ENCODE peak calls at places on chromosomes 1 and 21, in six cellular contexts. K, V, X, G, T and R are unnamed samples.

GRCh38 chr21:33419538-33420123 is 16.4 kb downstream of the IFNGR2 start:
- DNase-seq in K (no peak), V (no peak), X (no peak), G (no peak), T (no peak), R (no peak)

GRCh38 chr1:44151332-44151731 is 9.9 kb upstream of the KLF18 start:
- DNase-seq in K (no peak), V (peak), X (no peak), G (no peak), T (no peak), R (no peak)

GRCh38 chr1:88763649-88764406 is 79.8 kb downstream of the PKN2 start:
- DNase-seq in K (no peak), V (no peak), X (no peak), G (no peak), T (no peak), R (no peak)

GRCh38 chr1:161082996-161083742 is 6.2 kb downstream of the NECTIN4 start:
- DNase-seq in K (peak), V (peak), X (no peak), G (no peak), T (no peak), R (no peak)

GRCh38 chr1:223727541-223727940 is 15.2 kb downstream of the CAPN2 start:
- DNase-seq in K (no peak), V (no peak), X (no peak), G (no peak), T (no peak), R (no peak)

GRCh38 chr1:59393211-59394180 is 96.6 kb downstream of the FGGY start:
- DNase-seq in K (peak), V (peak), X (no peak), G (no peak), T (peak), R (peak)

GRCh38 chr1:20528221-20528620 is 20.3 kb upstream of the MUL1 start:
- DNase-seq in K (no peak), V (no peak), X (no peak), G (no peak), T (peak), R (no peak)

GRCh38 chr1:156816561-156817328 is at the start of gene SH2D2A:
- DNase-seq in K (peak), V (peak), X (peak), G (no peak), T (no peak), R (peak)

GRCh38 chr21:42836767-42837301 is 42.5 kb downstream of the WDR4 start:
- DNase-seq in K (no peak), V (no peak), X (peak), G (no peak), T (no peak), R (peak)

GRCh38 chr1:119912963-119913362 is 16.6 kb upstream of the ADAM30 start:
- DNase-seq in K (no peak), V (no peak), X (no peak), G (no peak), T (no peak), R (peak)

GRCh38 chr21:46093668-46094400 is 4.1 kb upstream of the COL6A2 start:
- DNase-seq in K (no peak), V (no peak), X (peak), G (peak), T (no peak), R (peak)

GRCh38 chr1:59332983-59333382 is 36.1 kb downstream of the FGGY start:
- DNase-seq in K (no peak), V (no peak), X (no peak), G (no peak), T (no peak), R (peak)

GRCh38 chr1:86487131-86487804 is 18.5 kb downstream of the CLCA1 start:
- DNase-seq in K (no peak), V (no peak), X (no peak), G (no peak), T (no peak), R (peak)

GRCh38 chr1:23152966-23153684 is 15.5 kb downstream of the LUZP1 start:
- DNase-seq in K (no peak), V (no peak), X (no peak), G (no peak), T (peak), R (no peak)

GRCh38 chr1:223224465-223224864 is 81.4 kb upstream of the TLR5 start:
- DNase-seq in K (no peak), V (peak), X (no peak), G (peak), T (peak), R (no peak)

GRCh38 chr21:33058468-33059318 is 11.2 kb upstream of the OLIG1 start:
- DNase-seq in K (no peak), V (no peak), X (no peak), G (no peak), T (no peak), R (no peak)

GRCh38 chr1:230710543-230710904 is 3.4 kb downstream of the AGT start:
- DNase-seq in K (no peak), V (no peak), X (no peak), G (no peak), T (no peak), R (no peak)

GRCh38 chr1:86704972-86705632 is 726 bp downstream of the SH3GLB1 start:
- DNase-seq in K (peak), V (peak), X (no peak), G (no peak), T (peak), R (peak)

GRCh38 chr1:43143441-43143888 is 28.6 kb downstream of the EBNA1BP2 start:
- DNase-seq in K (no peak), V (peak), X (no peak), G (no peak), T (peak), R (no peak)

GRCh38 chr21:31908106-31909031 is 35.5 kb downstream of the HUNK start:
- DNase-seq in K (peak), V (no peak), X (no peak), G (peak), T (peak), R (no peak)

GRCh38 chr1:42931108-42931539 is 27.5 kb downstream of the SLC2A1 start:
- DNase-seq in K (peak), V (peak), X (peak), G (no peak), T (peak), R (no peak)

GRCh38 chr1:41980872-41981653 is 62.3 kb upstream of the HIVEP3 start:
- DNase-seq in K (no peak), V (no peak), X (no peak), G (peak), T (peak), R (peak)

GRCh38 chr1:89975540-89976125 is 19.3 kb upstream of the ZNF326 start:
- DNase-seq in K (no peak), V (peak), X (no peak), G (no peak), T (no peak), R (no peak)

GRCh38 chr1:86430376-86430775 is 6.4 kb downstream of the CLCA2 start:
- DNase-seq in K (no peak), V (no peak), X (no peak), G (no peak), T (no peak), R (no peak)

GRCh38 chr1:91803847-91804545 is 82.0 kb downstream of the TGFBR3 start:
- DNase-seq in K (peak), V (peak), X (no peak), G (no peak), T (no peak), R (no peak)

DNA sequence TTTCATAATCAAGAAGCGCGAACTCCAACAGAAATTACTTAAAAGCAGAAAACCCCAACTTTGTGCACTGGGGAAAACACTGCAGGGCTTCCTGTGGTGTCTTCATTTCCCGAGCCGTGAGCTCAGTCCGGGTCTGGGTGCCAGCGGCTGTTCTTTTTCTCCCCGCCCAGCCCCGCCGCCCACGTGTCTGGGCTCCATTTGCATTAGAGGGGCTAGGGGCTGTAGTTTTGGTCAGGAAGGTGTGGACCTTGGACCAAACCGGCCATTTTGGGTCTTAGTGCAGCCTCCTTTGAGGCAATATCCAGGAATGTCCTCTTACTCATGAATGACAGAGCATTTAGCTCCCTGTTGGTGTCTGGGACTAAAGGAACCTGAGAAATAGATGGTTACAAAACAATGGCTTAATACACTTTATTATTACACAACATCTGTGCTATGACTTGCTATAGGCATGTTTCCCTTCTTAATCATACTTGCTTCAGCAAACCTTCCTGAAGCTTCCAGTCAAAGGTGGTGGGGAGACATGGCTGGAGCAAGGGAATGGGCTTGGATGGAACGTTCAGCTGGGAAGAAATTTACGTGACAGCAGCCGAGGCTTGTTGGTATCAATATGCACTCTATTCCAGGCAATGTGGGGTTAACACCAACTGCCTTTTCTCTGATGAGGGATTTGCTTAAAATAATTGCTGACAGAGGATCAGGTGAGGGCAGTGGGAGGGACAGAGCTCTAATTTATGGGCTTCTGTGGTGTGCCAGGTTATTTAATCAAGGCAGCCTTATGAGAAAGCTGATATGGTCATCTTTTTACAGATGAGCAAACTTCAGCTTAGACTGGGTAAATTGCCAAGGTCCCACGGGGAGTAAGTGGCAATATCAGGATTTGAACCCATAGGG is 1.1 kb downstream of the AGTRAP start:
- DNase-seq in K (peak), V (peak), X (peak), G (no peak), T (peak), R (peak)
- TF ChIP-seq POLR2AphosphoS5 in K (peak), V (no peak), X (peak), G (peak), T (peak), R (peak)

GRCh38 chr1:12028248-12028647 is 8.9 kb downstream of the MIIP start:
- DNase-seq in K (no peak), V (no peak), X (no peak), G (no peak), T (no peak), R (no peak)
- H3K27ac ChIP-seq in K (no peak), V (no peak), X (no peak), G (no peak), T (no peak), R (no peak)

GRCh38 chr1:21834666-21835065 is 22.6 kb downstream of the LDLRAD2 start:
- DNase-seq in K (no peak), V (no peak), X (no peak), G (no peak), T (no peak), R (no peak)

GRCh38 chr1:21834094-21834493 is 22.0 kb downstream of the LDLRAD2 start:
- DNase-seq in K (no peak), V (no peak), X (no peak), G (no peak), T (no peak), R (no peak)

GRCh38 chr1:21831454-21831970 is 19.4 kb downstream of the LDLRAD2 start:
- DNase-seq in K (no peak), V (no peak), X (no peak), G (no peak), T (no peak), R (no peak)

GRCh38 chr1:21836010-21836409 is 23.9 kb downstream of the LDLRAD2 start:
- DNase-seq in K (no peak), V (no peak), X (no peak), G (no peak), T (no peak), R (no peak)

GRCh38 chr1:21833392-21833976 is 21.4 kb downstream of the LDLRAD2 start:
- DNase-seq in K (no peak), V (no peak), X (no peak), G (no peak), T (no peak), R (no peak)
- TF ChIP-seq CTCF in K (no peak), V (no peak), X (no peak), G (no peak), T (no peak), R (no peak)

GRCh38 chr1:117096871-117097842 is 24.4 kb downstream of the TRIM45 start:
- DNase-seq in K (no peak), V (no peak), X (no peak), G (no peak), T (no peak), R (no peak)

GRCh38 chr1:117093870-117094621 is 27.5 kb downstream of the TRIM45 start:
- DNase-seq in K (no peak), V (peak), X (no peak), G (no peak), T (peak), R (no peak)

GRCh38 chr1:117095237-117095636 is 26.3 kb downstream of the TRIM45 start:
- DNase-seq in K (no peak), V (no peak), X (no peak), G (no peak), T (no peak), R (no peak)

GRCh38 chr1:117092594-117092993 is 29.0 kb downstream of the TRIM45 start:
- DNase-seq in K (no peak), V (no peak), X (no peak), G (no peak), T (no peak), R (no peak)

GRCh38 chr1:117093091-117093534 is 28.4 kb downstream of the TRIM45 start:
- DNase-seq in K (peak), V (peak), X (no peak), G (no peak), T (peak), R (no peak)
- TF ChIP-seq POLR2AphosphoS5 in K (peak), V (peak), X (no peak), G (peak), T (no peak), R (peak)

GRCh38 chr1:78427506-78427905 is 63.3 kb upstream of the PTGFR start:
- DNase-seq in K (no peak), V (no peak), X (no peak), G (no peak), T (no peak), R (no peak)
- H3K27ac ChIP-seq in K (no peak), V (no peak), X (no peak), G (no peak), T (no peak), R (no peak)

GRCh38 chr1:233373226-233373625 is 45.7 kb downstream of the MAP3K21 start:
- DNase-seq in K (no peak), V (no peak), X (no peak), G (no peak), T (no peak), R (no peak)

GRCh38 chr1:233372218-233373125 is 44.9 kb downstream of the MAP3K21 start:
- DNase-seq in K (no peak), V (no peak), X (no peak), G (no peak), T (no peak), R (no peak)

GRCh38 chr1:233379869-233380438 is 52.4 kb downstream of the MAP3K21 start:
- DNase-seq in K (no peak), V (no peak), X (no peak), G (no peak), T (no peak), R (no peak)

GRCh38 chr1:233375653-233376052 is 48.1 kb downstream of the MAP3K21 start:
- DNase-seq in K (no peak), V (no peak), X (no peak), G (no peak), T (no peak), R (no peak)

GRCh38 chr1:233376711-233377110 is 49.2 kb downstream of the MAP3K21 start:
- DNase-seq in K (no peak), V (no peak), X (no peak), G (no peak), T (no peak), R (no peak)
- TF ChIP-seq CTCF in K (no peak), V (no peak), X (no peak), G (no peak), T (peak), R (no peak)

GRCh38 chr1:225654688-225655508 is 2.0 kb upstream of the ENAH start:
- DNase-seq in K (no peak), V (no peak), X (no peak), G (no peak), T (no peak), R (no peak)

GRCh38 chr1:225655509-225656258 is 2.8 kb upstream of the ENAH start:
- DNase-seq in K (peak), V (no peak), X (no peak), G (no peak), T (peak), R (peak)

GRCh38 chr1:225658041-225658440 is 5.1 kb upstream of the ENAH start:
- DNase-seq in K (no peak), V (no peak), X (no peak), G (no peak), T (no peak), R (no peak)

GRCh38 chr1:225660544-225660946 is 7.6 kb upstream of the ENAH start:
- DNase-seq in K (no peak), V (no peak), X (no peak), G (no peak), T (no peak), R (no peak)

DNA sequence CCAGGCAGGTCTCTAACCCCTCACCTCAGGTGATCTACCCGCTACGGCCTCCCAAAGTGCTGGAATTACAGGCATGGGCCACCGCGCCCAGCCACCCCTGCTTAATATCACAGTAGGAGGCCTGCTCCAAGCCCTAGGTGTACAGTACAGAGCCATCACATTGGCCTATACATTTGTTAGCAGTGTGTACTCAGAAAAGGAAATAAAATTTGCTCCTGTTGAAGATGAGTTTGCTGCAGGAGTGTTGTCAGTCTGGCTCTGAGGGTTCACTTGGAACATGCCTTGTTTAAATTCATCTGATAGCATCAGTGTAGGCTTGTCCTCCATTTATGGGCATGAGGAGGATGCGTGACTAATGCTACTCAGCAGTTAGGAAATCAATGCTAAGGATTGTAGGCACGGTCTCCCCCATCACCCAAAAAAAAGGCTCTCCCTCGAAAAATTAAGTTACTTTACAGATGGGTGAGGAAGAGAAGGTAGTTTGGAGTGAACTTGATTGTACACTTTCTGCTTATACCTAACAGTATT is 4.6 kb upstream of the ENAH start:
- DNase-seq in K (no peak), V (no peak), X (no peak), G (no peak), T (no peak), R (no peak)
- TF ChIP-seq POLR2AphosphoS5 in K (no peak), V (no peak), X (no peak), G (peak), T (no peak), R (peak)

DNA sequence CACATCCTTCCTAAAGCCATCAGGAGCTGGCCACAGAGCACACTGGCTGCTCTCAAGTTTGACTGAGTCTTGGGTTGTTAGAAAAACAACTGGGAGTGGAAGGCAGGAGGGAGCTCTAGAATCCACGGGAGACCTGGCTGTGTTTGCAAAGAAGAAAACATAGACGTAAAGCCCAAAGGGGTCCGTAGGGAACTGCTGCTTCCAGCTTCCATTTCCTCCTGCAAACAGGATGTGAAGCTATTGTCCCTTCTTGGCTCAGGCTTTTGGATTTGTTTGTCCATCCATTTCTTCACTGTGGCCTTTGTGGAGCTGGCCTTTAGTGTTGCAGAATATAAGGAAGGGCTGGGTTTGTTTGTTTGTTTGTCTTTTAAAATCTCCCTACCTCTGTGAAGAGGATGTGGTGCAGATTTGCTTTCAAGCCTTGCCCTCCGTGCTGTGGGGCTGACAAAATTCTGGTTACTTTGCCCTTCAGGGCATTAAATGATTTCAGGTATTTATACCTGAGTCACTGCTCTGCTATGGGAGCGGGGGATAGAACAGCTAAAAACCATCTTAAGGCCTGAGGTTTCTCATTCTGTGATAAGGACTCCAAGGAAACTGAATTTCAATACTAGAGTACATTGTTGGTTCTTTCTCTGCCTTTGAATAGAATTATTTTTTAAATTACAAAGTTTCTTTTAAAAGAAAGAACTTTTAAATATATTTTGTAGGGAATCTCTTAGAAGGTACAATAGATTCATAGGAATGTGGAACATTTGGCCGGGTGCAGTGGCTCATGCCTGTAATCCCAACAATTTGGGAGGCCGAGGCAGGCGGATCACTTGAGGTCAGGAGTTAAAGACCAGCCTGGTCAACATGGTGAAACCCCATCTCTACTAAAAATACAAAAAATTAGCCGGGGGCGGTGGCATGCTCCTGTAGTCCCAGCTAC is 74.3 kb downstream of the MPZL1 start:
- DNase-seq in K (no peak), V (no peak), X (no peak), G (no peak), T (peak), R (peak)
- H3K27ac ChIP-seq in K (peak), V (no peak), X (peak), G (peak), T (peak), R (peak)

DNA sequence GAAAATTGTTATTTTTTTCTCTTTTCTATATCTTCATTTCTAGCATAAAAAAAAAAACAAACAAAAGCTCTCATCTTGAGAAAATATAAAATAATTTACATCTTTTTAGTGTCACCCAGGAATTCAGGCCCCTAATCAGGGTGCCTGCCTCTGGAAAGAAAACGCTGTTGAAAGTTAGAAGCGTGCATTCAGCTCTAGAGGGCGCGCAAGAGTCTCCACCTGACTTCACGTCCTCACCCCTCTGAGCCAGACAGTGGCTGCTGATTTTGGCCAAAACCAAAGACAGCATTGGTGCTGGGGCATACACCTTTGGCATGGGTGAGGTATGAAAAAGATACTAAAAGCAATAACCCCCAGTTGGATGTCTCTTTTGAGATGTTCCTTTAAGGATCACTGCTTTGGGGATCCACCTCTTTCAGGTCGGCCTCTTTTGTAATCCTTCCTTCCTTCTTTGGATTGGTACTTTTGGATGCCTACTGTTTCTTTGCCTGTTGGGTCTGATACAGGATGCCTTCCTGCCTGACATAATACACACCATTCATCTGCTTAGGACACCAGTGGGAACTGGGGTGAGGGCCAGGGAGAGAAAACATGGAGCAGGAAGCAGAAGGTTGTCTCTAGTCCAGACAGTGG is 77.6 kb upstream of the CHRM3 start:
- DNase-seq in K (peak), V (no peak), X (no peak), G (no peak), T (peak), R (no peak)
- TF ChIP-seq CTCF in K (peak), V (peak), X (no peak), G (no peak), T (peak), R (peak)